ENCODE peak calls at places on chromosomes 3 and 15, in six cellular contexts. One of them, this sample, is unnamed.

GRCh38 chr15:23866832-23867231 is 179.7 kb upstream of the NDN start:
- DNase-seq in CD8-positive, alpha-beta T cell: no peak
- DNase-seq in neuronal stem cell: peak
- DNase-seq in HL-60: no peak
- DNase-seq in small intestine: peak
- DNase-seq in AG04450: no peak
- DNase-seq in this sample: no peak

GRCh38 chr3:44831241-44831640 is 30.5 kb upstream of the TMEM42 start:
- DNase-seq in AG04450: no peak
- DNase-seq in HL-60: no peak
- DNase-seq in small intestine: no peak
- DNase-seq in neuronal stem cell: no peak
- DNase-seq in CD8-positive, alpha-beta T cell: no peak
- DNase-seq in this sample: no peak

GRCh38 chr3:129992781-129993180 is 18.3 kb downstream of the TRH start:
- DNase-seq in HL-60: no peak
- DNase-seq in AG04450: no peak
- DNase-seq in neuronal stem cell: peak
- DNase-seq in CD8-positive, alpha-beta T cell: no peak
- DNase-seq in small intestine: no peak
- DNase-seq in this sample: no peak

GRCh38 chr3:194906229-194906629 is 220.5 kb downstream of the FAM43A start:
- DNase-seq in CD8-positive, alpha-beta T cell: no peak
- DNase-seq in small intestine: no peak
- DNase-seq in HL-60: no peak
- DNase-seq in AG04450: peak
- DNase-seq in neuronal stem cell: no peak
- DNase-seq in this sample: no peak

GRCh38 chr3:46829699-46830208 is 33.5 kb downstream of the MYL3 start:
- DNase-seq in AG04450: no peak
- DNase-seq in neuronal stem cell: no peak
- DNase-seq in CD8-positive, alpha-beta T cell: no peak
- DNase-seq in small intestine: no peak
- DNase-seq in HL-60: no peak
- DNase-seq in this sample: no peak

GRCh38 chr3:24235121-24235520 is 259.5 kb downstream of the THRB start:
- DNase-seq in small intestine: no peak
- DNase-seq in HL-60: no peak
- DNase-seq in AG04450: no peak
- DNase-seq in neuronal stem cell: no peak
- DNase-seq in CD8-positive, alpha-beta T cell: no peak
- DNase-seq in this sample: no peak

GRCh38 chr3:115187149-115187757 is 40.2 kb upstream of the ZBTB20 start:
- DNase-seq in neuronal stem cell: no peak
- DNase-seq in small intestine: no peak
- DNase-seq in CD8-positive, alpha-beta T cell: no peak
- DNase-seq in AG04450: no peak
- DNase-seq in HL-60: no peak
- DNase-seq in this sample: no peak

GRCh38 chr3:76495216-76495615 is 544.7 kb upstream of the ROBO2 start:
- DNase-seq in neuronal stem cell: no peak
- DNase-seq in AG04450: no peak
- DNase-seq in small intestine: no peak
- DNase-seq in CD8-positive, alpha-beta T cell: no peak
- DNase-seq in HL-60: no peak
- DNase-seq in this sample: no peak

GRCh38 chr3:132038198-132038825 is 3.5 kb upstream of the CPNE4 start:
- DNase-seq in CD8-positive, alpha-beta T cell: no peak
- DNase-seq in AG04450: no peak
- DNase-seq in neuronal stem cell: no peak
- DNase-seq in HL-60: no peak
- DNase-seq in small intestine: peak
- DNase-seq in this sample: no peak

GRCh38 chr3:194381460-194381875 is 11.9 kb upstream of the LRRC15 start:
- DNase-seq in CD8-positive, alpha-beta T cell: no peak
- DNase-seq in small intestine: no peak
- DNase-seq in HL-60: no peak
- DNase-seq in neuronal stem cell: no peak
- DNase-seq in AG04450: no peak
- DNase-seq in this sample: no peak

GRCh38 chr15:68235022-68235421 is 5.5 kb upstream of the CLN6 start:
- DNase-seq in AG04450: no peak
- DNase-seq in CD8-positive, alpha-beta T cell: no peak
- DNase-seq in HL-60: no peak
- DNase-seq in small intestine: no peak
- DNase-seq in neuronal stem cell: no peak
- DNase-seq in this sample: no peak

GRCh38 chr3:535566-536416 is 339.2 kb downstream of the CHL1 start:
- DNase-seq in CD8-positive, alpha-beta T cell: no peak
- DNase-seq in AG04450: no peak
- DNase-seq in HL-60: no peak
- DNase-seq in neuronal stem cell: no peak
- DNase-seq in small intestine: no peak
- DNase-seq in this sample: no peak

GRCh38 chr3:56323986-56324420 is 144.3 kb downstream of the ERC2 start:
- DNase-seq in CD8-positive, alpha-beta T cell: no peak
- DNase-seq in neuronal stem cell: peak
- DNase-seq in small intestine: no peak
- DNase-seq in HL-60: no peak
- DNase-seq in AG04450: no peak
- DNase-seq in this sample: no peak

GRCh38 chr3:150613034-150613433 is 9.9 kb downstream of the SELENOT start:
- DNase-seq in small intestine: no peak
- DNase-seq in neuronal stem cell: no peak
- DNase-seq in HL-60: no peak
- DNase-seq in CD8-positive, alpha-beta T cell: no peak
- DNase-seq in AG04450: no peak
- DNase-seq in this sample: no peak

GRCh38 chr3:171967932-171968678 is 71.3 kb upstream of the FNDC3B start:
- DNase-seq in AG04450: no peak
- DNase-seq in CD8-positive, alpha-beta T cell: no peak
- DNase-seq in small intestine: no peak
- DNase-seq in neuronal stem cell: no peak
- DNase-seq in HL-60: no peak
- DNase-seq in this sample: no peak

GRCh38 chr3:51719413-51720025 is 12.7 kb downstream of the GRM2 start:
- DNase-seq in CD8-positive, alpha-beta T cell: no peak
- DNase-seq in HL-60: no peak
- DNase-seq in neuronal stem cell: no peak
- DNase-seq in small intestine: no peak
- DNase-seq in AG04450: no peak
- DNase-seq in this sample: no peak

GRCh38 chr3:79405183-79405582 is 362.6 kb downstream of the ROBO1 start:
- DNase-seq in neuronal stem cell: no peak
- DNase-seq in small intestine: no peak
- DNase-seq in HL-60: no peak
- DNase-seq in CD8-positive, alpha-beta T cell: no peak
- DNase-seq in AG04450: no peak
- DNase-seq in this sample: no peak

GRCh38 chr3:143928056-143928455 is 43.6 kb upstream of the DIPK2A start:
- DNase-seq in CD8-positive, alpha-beta T cell: no peak
- DNase-seq in AG04450: no peak
- DNase-seq in neuronal stem cell: no peak
- DNase-seq in small intestine: no peak
- DNase-seq in HL-60: no peak
- DNase-seq in this sample: no peak

GRCh38 chr3:26721047-26721446 is 98.5 kb downstream of the LRRC3B start:
- DNase-seq in HL-60: no peak
- DNase-seq in neuronal stem cell: no peak
- DNase-seq in AG04450: no peak
- DNase-seq in CD8-positive, alpha-beta T cell: no peak
- DNase-seq in small intestine: no peak
- DNase-seq in this sample: no peak

GRCh38 chr15:77013786-77014136 is 18.8 kb downstream of the PSTPIP1 start:
- DNase-seq in CD8-positive, alpha-beta T cell: peak
- DNase-seq in small intestine: peak
- DNase-seq in HL-60: no peak
- DNase-seq in neuronal stem cell: no peak
- DNase-seq in AG04450: no peak
- DNase-seq in this sample: no peak

GRCh38 chr3:16177962-16178627 is 3.6 kb downstream of the GALNT15 start:
- DNase-seq in neuronal stem cell: peak
- DNase-seq in AG04450: peak
- DNase-seq in HL-60: peak
- DNase-seq in small intestine: peak
- DNase-seq in CD8-positive, alpha-beta T cell: peak
- DNase-seq in this sample: no peak

GRCh38 chr3:64150527-64151238 is 74.6 kb downstream of the PRICKLE2 start:
- DNase-seq in CD8-positive, alpha-beta T cell: no peak
- DNase-seq in small intestine: peak
- DNase-seq in neuronal stem cell: no peak
- DNase-seq in AG04450: peak
- DNase-seq in HL-60: no peak
- DNase-seq in this sample: no peak

GRCh38 chr3:40800343-40800742 is 275.6 kb downstream of the ZNF621 start:
- DNase-seq in AG04450: peak
- DNase-seq in CD8-positive, alpha-beta T cell: no peak
- DNase-seq in small intestine: peak
- DNase-seq in HL-60: peak
- DNase-seq in neuronal stem cell: no peak
- DNase-seq in this sample: no peak

GRCh38 chr15:94970096-94970495 is 738.7 kb downstream of the MCTP2 start:
- DNase-seq in CD8-positive, alpha-beta T cell: no peak
- DNase-seq in small intestine: no peak
- DNase-seq in AG04450: no peak
- DNase-seq in neuronal stem cell: no peak
- DNase-seq in HL-60: no peak
- DNase-seq in this sample: no peak

DNA sequence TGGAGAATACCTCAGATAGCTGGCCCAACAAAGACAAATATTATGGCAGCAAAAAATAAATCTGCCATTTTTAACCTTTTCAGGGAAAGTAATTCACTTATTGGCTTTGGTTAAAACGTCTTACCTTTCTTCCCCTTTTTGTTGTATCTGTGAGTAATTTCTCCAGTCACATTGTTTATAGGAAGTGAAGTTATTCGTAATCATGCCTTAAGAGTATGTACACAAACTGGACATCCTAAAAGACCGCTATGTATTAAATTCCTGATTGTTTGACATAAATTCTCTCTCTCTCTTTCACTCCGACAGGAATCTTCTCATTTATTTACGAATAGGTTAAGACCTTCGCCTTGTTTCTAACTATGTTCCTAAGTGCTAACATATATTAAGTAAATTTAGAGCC is 474.0 kb downstream of the MECOM start:
- DNase-seq in CD8-positive, alpha-beta T cell: no peak
- DNase-seq in HL-60: no peak
- DNase-seq in neuronal stem cell: no peak
- DNase-seq in AG04450: no peak
- DNase-seq in small intestine: no peak
- DNase-seq in this sample: no peak
- H3K27ac ChIP-seq in CD8-positive, alpha-beta T cell: no peak
- H3K27ac ChIP-seq in HL-60: no peak
- H3K27ac ChIP-seq in neuronal stem cell: no peak
- H3K27ac ChIP-seq in AG04450: no peak
- H3K27ac ChIP-seq in small intestine: no peak
- H3K27ac ChIP-seq in this sample: no peak

GRCh38 chr3:32843504-32844321 is 25.9 kb downstream of the TRIM71 start:
- DNase-seq in AG04450: no peak
- DNase-seq in HL-60: no peak
- DNase-seq in neuronal stem cell: peak
- DNase-seq in CD8-positive, alpha-beta T cell: no peak
- DNase-seq in small intestine: no peak
- DNase-seq in this sample: no peak
- H3K27ac ChIP-seq in AG04450: no peak
- H3K27ac ChIP-seq in HL-60: peak
- H3K27ac ChIP-seq in neuronal stem cell: peak
- H3K27ac ChIP-seq in CD8-positive, alpha-beta T cell: no peak
- H3K27ac ChIP-seq in small intestine: no peak
- H3K27ac ChIP-seq in this sample: no peak

DNA sequence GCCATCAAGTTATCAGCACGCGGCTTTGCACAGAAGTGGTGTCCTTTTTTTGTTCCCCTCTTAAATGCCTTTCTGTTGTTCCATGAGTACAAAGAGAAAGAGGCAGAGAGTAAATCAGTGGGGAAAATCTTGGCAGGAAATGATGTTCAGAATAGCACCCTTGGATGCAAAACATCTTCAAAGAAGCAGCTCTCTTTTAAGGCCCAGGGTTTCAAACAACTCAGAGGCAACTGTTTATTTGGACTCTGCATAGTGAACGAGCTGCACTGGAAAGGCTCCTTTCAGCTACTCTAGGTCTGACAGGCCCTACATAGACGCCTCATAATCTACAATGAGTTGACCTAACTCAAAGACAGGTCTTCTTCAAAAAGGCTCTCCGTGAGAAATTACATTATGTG is 53.4 kb downstream of the HEG1 start:
- DNase-seq in HL-60: no peak
- DNase-seq in AG04450: no peak
- DNase-seq in neuronal stem cell: no peak
- DNase-seq in CD8-positive, alpha-beta T cell: no peak
- DNase-seq in small intestine: no peak
- DNase-seq in this sample: no peak
- H3K27ac ChIP-seq in HL-60: no peak
- H3K27ac ChIP-seq in AG04450: no peak
- H3K27ac ChIP-seq in neuronal stem cell: no peak
- H3K27ac ChIP-seq in CD8-positive, alpha-beta T cell: peak
- H3K27ac ChIP-seq in small intestine: no peak
- H3K27ac ChIP-seq in this sample: peak

DNA sequence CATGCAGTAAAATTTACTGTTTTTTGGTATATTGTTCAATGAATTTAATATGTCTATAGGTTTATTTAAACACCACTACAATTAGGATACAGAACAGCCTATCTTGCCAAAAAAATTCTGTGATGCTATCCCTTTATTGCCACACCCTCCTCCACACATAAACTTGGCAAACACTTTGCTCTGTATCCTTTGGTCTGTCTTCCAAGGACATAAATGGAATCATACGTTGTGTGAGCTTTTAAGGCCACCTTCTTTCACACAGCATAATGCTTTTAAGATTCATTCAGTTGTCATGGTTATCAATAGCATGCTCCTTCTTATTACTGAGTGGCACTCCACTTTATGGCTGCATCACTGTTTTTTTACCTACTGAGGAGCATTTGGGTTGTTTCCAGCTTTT is 71.5 kb downstream of the CERS3 start:
- DNase-seq in HL-60: peak
- DNase-seq in CD8-positive, alpha-beta T cell: no peak
- DNase-seq in neuronal stem cell: peak
- DNase-seq in AG04450: no peak
- DNase-seq in small intestine: no peak
- DNase-seq in this sample: no peak
- H3K27ac ChIP-seq in HL-60: no peak
- H3K27ac ChIP-seq in CD8-positive, alpha-beta T cell: no peak
- H3K27ac ChIP-seq in neuronal stem cell: no peak
- H3K27ac ChIP-seq in AG04450: no peak
- H3K27ac ChIP-seq in small intestine: no peak
- H3K27ac ChIP-seq in this sample: no peak

GRCh38 chr15:25862087-25862468 is 1.0 kb downstream of the ATP10A start:
- DNase-seq in neuronal stem cell: no peak
- DNase-seq in AG04450: no peak
- DNase-seq in small intestine: no peak
- DNase-seq in HL-60: no peak
- DNase-seq in CD8-positive, alpha-beta T cell: peak
- DNase-seq in this sample: no peak
- H3K27ac ChIP-seq in neuronal stem cell: no peak
- H3K27ac ChIP-seq in AG04450: no peak
- H3K27ac ChIP-seq in small intestine: peak
- H3K27ac ChIP-seq in HL-60: no peak
- H3K27ac ChIP-seq in CD8-positive, alpha-beta T cell: peak
- H3K27ac ChIP-seq in this sample: no peak

This sample was measured in substantia nigra.